ENCODE peak calls at places on chromosomes 3 and 15, in ten cellular contexts. B, G, W, Q, D, A, T, J, L and H are unnamed samples.

GRCh38 chr3:184335661-184336483 is 1.5 kb upstream of the FAM131A start:
- DNase-seq in B (peak), G (peak), W (peak), Q (peak), D (peak), A (peak), T (peak), J (peak), L (peak), H (no peak)

GRCh38 chr15:52257734-52258062 is 37.9 kb downstream of the MYO5C start:
- DNase-seq in B (no peak), G (no peak), W (no peak), Q (peak), D (no peak), A (no peak), T (no peak), J (peak), L (no peak), H (no peak)

GRCh38 chr3:98599647-98600411 is 6.4 kb upstream of the CPOX start:
- DNase-seq in B (no peak), G (no peak), W (no peak), Q (no peak), D (no peak), A (no peak), T (no peak), J (peak), L (no peak), H (no peak)

GRCh38 chr3:159057621-159058020 is 255.8 kb downstream of the MFSD1 start:
- DNase-seq in B (no peak), G (no peak), W (no peak), Q (no peak), D (no peak), A (no peak), T (no peak), J (no peak), L (no peak), H (no peak)

GRCh38 chr3:187713504-187713903 is 11.1 kb upstream of the RTP2 start:
- DNase-seq in B (no peak), G (no peak), W (no peak), Q (no peak), D (peak), A (no peak), T (no peak), J (no peak), L (no peak), H (no peak)

GRCh38 chr3:4985330-4986174 is 6.3 kb downstream of the BHLHE40 start:
- DNase-seq in B (no peak), G (no peak), W (peak), Q (peak), D (peak), A (no peak), T (no peak), J (peak), L (peak), H (no peak)

GRCh38 chr15:75646112-75646943 is 1.4 kb upstream of the SNX33 start:
- DNase-seq in B (no peak), G (no peak), W (no peak), Q (no peak), D (no peak), A (no peak), T (no peak), J (no peak), L (no peak), H (no peak)

GRCh38 chr3:106518516-106518915 is 649.7 kb upstream of the CBLB start:
- DNase-seq in B (no peak), G (no peak), W (no peak), Q (no peak), D (peak), A (no peak), T (no peak), J (peak), L (no peak), H (no peak)

GRCh38 chr3:138972941-138973340 is 25.9 kb downstream of the FOXL2NB start:
- DNase-seq in B (no peak), G (no peak), W (no peak), Q (no peak), D (no peak), A (no peak), T (no peak), J (no peak), L (no peak), H (no peak)

GRCh38 chr15:88476635-88477038 is 9.1 kb downstream of the MRPS11 start:
- DNase-seq in B (no peak), G (no peak), W (no peak), Q (peak), D (no peak), A (peak), T (no peak), J (peak), L (peak), H (peak)

GRCh38 chr3:102089182-102089581 is 239.9 kb downstream of the NFKBIZ start:
- DNase-seq in B (no peak), G (no peak), W (no peak), Q (no peak), D (no peak), A (no peak), T (no peak), J (no peak), L (no peak), H (no peak)

GRCh38 chr15:25431821-25432561 is 6.8 kb downstream of the UBE3A start:
- DNase-seq in B (no peak), G (no peak), W (no peak), Q (no peak), D (no peak), A (no peak), T (no peak), J (no peak), L (no peak), H (no peak)

GRCh38 chr15:52050416-52050815 is 31.4 kb downstream of the MAPK6 start:
- DNase-seq in B (no peak), G (no peak), W (no peak), Q (no peak), D (peak), A (no peak), T (no peak), J (peak), L (no peak), H (no peak)

GRCh38 chr15:39767921-39768320 is 14.7 kb downstream of the FSIP1 start:
- DNase-seq in B (no peak), G (no peak), W (no peak), Q (peak), D (no peak), A (no peak), T (no peak), J (no peak), L (no peak), H (no peak)

GRCh38 chr3:133910422-133910821 is 14.7 kb upstream of the RAB6B start:
- DNase-seq in B (no peak), G (no peak), W (no peak), Q (no peak), D (no peak), A (no peak), T (no peak), J (no peak), L (no peak), H (no peak)

GRCh38 chr15:98076021-98076816 is 115.7 kb downstream of the ARRDC4 start:
- DNase-seq in B (no peak), G (no peak), W (peak), Q (no peak), D (no peak), A (no peak), T (no peak), J (peak), L (no peak), H (no peak)

GRCh38 chr3:78894787-78895186 is 873.0 kb downstream of the ROBO1 start:
- DNase-seq in B (no peak), G (no peak), W (no peak), Q (no peak), D (no peak), A (no peak), T (no peak), J (no peak), L (no peak), H (no peak)

GRCh38 chr15:70679919-70680231 is 83.5 kb downstream of the UACA start:
- DNase-seq in B (no peak), G (no peak), W (no peak), Q (no peak), D (no peak), A (no peak), T (no peak), J (no peak), L (no peak), H (no peak)

GRCh38 chr3:89227634-89228033 is 120.2 kb downstream of the EPHA3 start:
- DNase-seq in B (no peak), G (no peak), W (no peak), Q (no peak), D (no peak), A (no peak), T (no peak), J (no peak), L (no peak), H (no peak)

GRCh38 chr3:122074621-122075265 is 19.6 kb downstream of the CD86 start:
- DNase-seq in B (peak), G (no peak), W (no peak), Q (no peak), D (no peak), A (no peak), T (no peak), J (no peak), L (no peak), H (no peak)

GRCh38 chr3:126522363-126522788 is 1.6 kb upstream of the CHST13 start:
- DNase-seq in B (peak), G (peak), W (peak), Q (peak), D (peak), A (peak), T (peak), J (peak), L (peak), H (no peak)

GRCh38 chr15:56968821-56969220 is 50.4 kb downstream of the TCF12 start:
- DNase-seq in B (no peak), G (no peak), W (no peak), Q (no peak), D (no peak), A (peak), T (no peak), J (no peak), L (no peak), H (no peak)

GRCh38 chr15:86568378-86568777 is 488.7 kb downstream of the AGBL1 start:
- DNase-seq in B (no peak), G (no peak), W (no peak), Q (no peak), D (no peak), A (no peak), T (no peak), J (no peak), L (no peak), H (no peak)

GRCh38 chr3:173583496-173583895 is 186.0 kb downstream of the NLGN1 start:
- DNase-seq in B (no peak), G (no peak), W (no peak), Q (no peak), D (no peak), A (no peak), T (no peak), J (peak), L (no peak), H (no peak)

GRCh38 chr3:196941846-196942225 is 492 bp downstream of the NCBP2 start:
- DNase-seq in B (peak), G (peak), W (peak), Q (peak), D (no peak), A (peak), T (peak), J (peak), L (no peak), H (peak)

GRCh38 chr15:77036537-77037474 is 34.1 kb downstream of the TSPAN3 start:
- DNase-seq in B (peak), G (no peak), W (peak), Q (no peak), D (no peak), A (no peak), T (no peak), J (no peak), L (no peak), H (no peak)

GRCh38 chr3:178536271-178537079 is at the start of gene KCNMB2:
- DNase-seq in B (no peak), G (no peak), W (no peak), Q (peak), D (no peak), A (no peak), T (no peak), J (no peak), L (no peak), H (no peak)

GRCh38 chr15:71400347-71400746 is 285.1 kb downstream of the THSD4 start:
- DNase-seq in B (no peak), G (no peak), W (no peak), Q (no peak), D (no peak), A (no peak), T (no peak), J (no peak), L (no peak), H (no peak)

GRCh38 chr3:181009225-181009624 is 19.7 kb upstream of the DNAJC19 start:
- DNase-seq in B (no peak), G (no peak), W (no peak), Q (no peak), D (no peak), A (no peak), T (peak), J (no peak), L (no peak), H (no peak)